ENCODE peak calls at places on chromosomes 5 and 9, in seven cellular contexts. One of them, this sample, is unnamed.

GRCh38 chr9:121895274-121895835 is 197.8 kb downstream of the TTLL11 start:
- DNase-seq in tibial nerve: no peak
- DNase-seq in ovary: no peak
- DNase-seq in colonic mucosa: no peak
- DNase-seq in keratinocyte: no peak
- DNase-seq in cardiac muscle cell: no peak
- DNase-seq in H1: no peak
- DNase-seq in this sample: no peak

GRCh38 chr9:114560956-114561355 is 26.6 kb upstream of the ATP6V1G1 start:
- DNase-seq in tibial nerve: no peak
- DNase-seq in ovary: no peak
- DNase-seq in colonic mucosa: no peak
- DNase-seq in keratinocyte: no peak
- DNase-seq in cardiac muscle cell: no peak
- DNase-seq in H1: no peak
- DNase-seq in this sample: no peak

GRCh38 chr5:58012103-58012502 is 447.8 kb downstream of the PLK2 start:
- DNase-seq in tibial nerve: no peak
- DNase-seq in ovary: no peak
- DNase-seq in colonic mucosa: no peak
- DNase-seq in keratinocyte: no peak
- DNase-seq in cardiac muscle cell: no peak
- DNase-seq in H1: no peak
- DNase-seq in this sample: no peak

GRCh38 chr9:4620881-4621555 is 41.1 kb upstream of the PLPP6 start:
- DNase-seq in tibial nerve: no peak
- DNase-seq in ovary: no peak
- DNase-seq in colonic mucosa: no peak
- DNase-seq in keratinocyte: no peak
- DNase-seq in cardiac muscle cell: no peak
- DNase-seq in H1: no peak
- DNase-seq in this sample: no peak

GRCh38 chr5:62421414-62421813 is 8.9 kb downstream of the IPO11 start:
- DNase-seq in tibial nerve: no peak
- DNase-seq in ovary: no peak
- DNase-seq in colonic mucosa: no peak
- DNase-seq in keratinocyte: no peak
- DNase-seq in cardiac muscle cell: no peak
- DNase-seq in H1: no peak
- DNase-seq in this sample: no peak

GRCh38 chr9:121837113-121838010 is 185.9 kb downstream of the DAB2IP start:
- DNase-seq in tibial nerve: no peak
- DNase-seq in ovary: peak
- DNase-seq in colonic mucosa: no peak
- DNase-seq in keratinocyte: no peak
- DNase-seq in cardiac muscle cell: no peak
- DNase-seq in H1: peak
- DNase-seq in this sample: peak

GRCh38 chr9:3768698-3769458 is 243.1 kb upstream of the RFX3 start:
- DNase-seq in tibial nerve: no peak
- DNase-seq in ovary: no peak
- DNase-seq in colonic mucosa: peak
- DNase-seq in keratinocyte: no peak
- DNase-seq in cardiac muscle cell: no peak
- DNase-seq in H1: no peak
- DNase-seq in this sample: no peak

GRCh38 chr5:96297867-96298266 is 135.2 kb downstream of the PCSK1 start:
- DNase-seq in tibial nerve: no peak
- DNase-seq in ovary: no peak
- DNase-seq in colonic mucosa: no peak
- DNase-seq in keratinocyte: no peak
- DNase-seq in cardiac muscle cell: no peak
- DNase-seq in H1: no peak
- DNase-seq in this sample: no peak

GRCh38 chr5:16679863-16680262 is 63.1 kb upstream of the RETREG1 start:
- DNase-seq in tibial nerve: no peak
- DNase-seq in ovary: no peak
- DNase-seq in colonic mucosa: no peak
- DNase-seq in keratinocyte: no peak
- DNase-seq in cardiac muscle cell: no peak
- DNase-seq in H1: peak
- DNase-seq in this sample: no peak

GRCh38 chr9:99977042-99977792 is 70.8 kb downstream of the STX17 start:
- DNase-seq in tibial nerve: no peak
- DNase-seq in ovary: no peak
- DNase-seq in colonic mucosa: no peak
- DNase-seq in keratinocyte: no peak
- DNase-seq in cardiac muscle cell: no peak
- DNase-seq in H1: no peak
- DNase-seq in this sample: no peak

GRCh38 chr5:31999470-31999869 is 174.6 kb downstream of the GOLPH3 start:
- DNase-seq in tibial nerve: no peak
- DNase-seq in ovary: no peak
- DNase-seq in colonic mucosa: no peak
- DNase-seq in keratinocyte: no peak
- DNase-seq in cardiac muscle cell: no peak
- DNase-seq in H1: no peak
- DNase-seq in this sample: no peak

GRCh38 chr9:21323091-21323490 is 12.1 kb downstream of the KLHL9 start:
- DNase-seq in tibial nerve: no peak
- DNase-seq in ovary: no peak
- DNase-seq in colonic mucosa: no peak
- DNase-seq in keratinocyte: no peak
- DNase-seq in cardiac muscle cell: no peak
- DNase-seq in H1: no peak
- DNase-seq in this sample: no peak

GRCh38 chr5:1891391-1891790 is 8.7 kb upstream of the IRX4 start:
- DNase-seq in tibial nerve: no peak
- DNase-seq in ovary: no peak
- DNase-seq in colonic mucosa: no peak
- DNase-seq in keratinocyte: no peak
- DNase-seq in cardiac muscle cell: no peak
- DNase-seq in H1: no peak
- DNase-seq in this sample: no peak

GRCh38 chr5:112696786-112697185 is 40.9 kb upstream of the APC start:
- DNase-seq in tibial nerve: no peak
- DNase-seq in ovary: no peak
- DNase-seq in colonic mucosa: no peak
- DNase-seq in keratinocyte: no peak
- DNase-seq in cardiac muscle cell: no peak
- DNase-seq in H1: no peak
- DNase-seq in this sample: no peak

DNA sequence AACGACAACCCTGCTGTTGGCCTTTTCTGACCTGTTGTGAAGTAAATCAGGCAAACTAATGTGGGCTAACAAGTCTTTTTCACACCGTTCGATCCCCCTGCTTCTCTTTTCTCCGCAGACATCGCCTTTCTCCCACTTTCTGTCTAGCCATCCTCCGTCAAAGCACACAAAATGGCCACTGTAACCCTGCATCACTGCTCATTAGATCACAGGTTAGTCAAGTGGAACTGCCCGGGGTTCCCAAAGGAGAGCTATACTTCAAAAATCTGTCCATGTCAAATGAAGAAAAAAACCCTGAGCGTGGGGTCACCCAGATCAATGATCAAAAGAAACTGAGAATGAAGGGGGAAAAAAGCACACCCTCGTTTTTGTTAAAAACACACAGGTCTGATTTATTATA is 212.1 kb downstream of the ARL15 start:
- DNase-seq in tibial nerve: no peak
- DNase-seq in ovary: no peak
- DNase-seq in colonic mucosa: no peak
- DNase-seq in keratinocyte: no peak
- DNase-seq in cardiac muscle cell: no peak
- DNase-seq in H1: no peak
- DNase-seq in this sample: no peak
- H3K27ac ChIP-seq in tibial nerve: no peak
- H3K27ac ChIP-seq in ovary: no peak
- H3K27ac ChIP-seq in colonic mucosa: no peak
- H3K27ac ChIP-seq in keratinocyte: no peak
- H3K27ac ChIP-seq in cardiac muscle cell: no peak
- H3K27ac ChIP-seq in H1: no peak
- H3K27ac ChIP-seq in this sample: no peak

GRCh38 chr5:144088211-144088965 is 82.1 kb downstream of the YIPF5 start:
- DNase-seq in tibial nerve: no peak
- DNase-seq in ovary: no peak
- DNase-seq in colonic mucosa: no peak
- DNase-seq in keratinocyte: no peak
- DNase-seq in cardiac muscle cell: no peak
- DNase-seq in H1: no peak
- DNase-seq in this sample: no peak
- H3K27ac ChIP-seq in tibial nerve: no peak
- H3K27ac ChIP-seq in ovary: no peak
- H3K27ac ChIP-seq in colonic mucosa: no peak
- H3K27ac ChIP-seq in keratinocyte: no peak
- H3K27ac ChIP-seq in cardiac muscle cell: no peak
- H3K27ac ChIP-seq in H1: no peak
- H3K27ac ChIP-seq in this sample: no peak

GRCh38 chr9:98795970-98796363 is 388 bp downstream of the ANKS6 start:
- DNase-seq in tibial nerve: no peak
- DNase-seq in ovary: peak
- DNase-seq in colonic mucosa: peak
- DNase-seq in keratinocyte: no peak
- DNase-seq in cardiac muscle cell: peak
- DNase-seq in H1: peak
- DNase-seq in this sample: peak
- H3K27ac ChIP-seq in tibial nerve: peak
- H3K27ac ChIP-seq in ovary: no peak
- H3K27ac ChIP-seq in colonic mucosa: no peak
- H3K27ac ChIP-seq in keratinocyte: peak
- H3K27ac ChIP-seq in cardiac muscle cell: no peak
- H3K27ac ChIP-seq in H1: no peak
- H3K27ac ChIP-seq in this sample: peak

GRCh38 chr5:5132896-5133295 is 7.2 kb upstream of the ADAMTS16 start:
- DNase-seq in tibial nerve: no peak
- DNase-seq in ovary: no peak
- DNase-seq in colonic mucosa: no peak
- DNase-seq in keratinocyte: no peak
- DNase-seq in cardiac muscle cell: no peak
- DNase-seq in H1: no peak
- DNase-seq in this sample: no peak
- H3K27ac ChIP-seq in tibial nerve: no peak
- H3K27ac ChIP-seq in ovary: no peak
- H3K27ac ChIP-seq in colonic mucosa: no peak
- H3K27ac ChIP-seq in keratinocyte: no peak
- H3K27ac ChIP-seq in cardiac muscle cell: no peak
- H3K27ac ChIP-seq in H1: no peak
- H3K27ac ChIP-seq in this sample: no peak

This sample was measured in thyroid gland.